ENCODE peak calls at places on chromosomes 5 and 9, in seven cellular contexts. One of them, this sample, is unnamed.

GRCh38 chr5:88734191-88734640 is 148.8 kb downstream of the MEF2C start:
- DNase-seq in CD8-positive, alpha-beta T cell: no peak
- DNase-seq in cardiac fibroblast: peak
- DNase-seq in foreskin fibroblast: no peak
- DNase-seq in PC-9: no peak
- DNase-seq in aorta: peak
- DNase-seq in PC-3: no peak
- DNase-seq in this sample: peak

GRCh38 chr5:58458851-58459275 is 1.0 kb downstream of the PLK2 start:
- DNase-seq in CD8-positive, alpha-beta T cell: no peak
- DNase-seq in cardiac fibroblast: peak
- DNase-seq in foreskin fibroblast: no peak
- DNase-seq in PC-9: peak
- DNase-seq in aorta: no peak
- DNase-seq in PC-3: peak
- DNase-seq in this sample: no peak

GRCh38 chr5:1249366-1250280 is 24.4 kb downstream of the SLC6A18 start:
- DNase-seq in CD8-positive, alpha-beta T cell: no peak
- DNase-seq in cardiac fibroblast: no peak
- DNase-seq in foreskin fibroblast: no peak
- DNase-seq in PC-9: no peak
- DNase-seq in aorta: no peak
- DNase-seq in PC-3: peak
- DNase-seq in this sample: no peak

GRCh38 chr5:79495311-79495710 is 18.6 kb downstream of the HOMER1 start:
- DNase-seq in CD8-positive, alpha-beta T cell: no peak
- DNase-seq in cardiac fibroblast: no peak
- DNase-seq in foreskin fibroblast: no peak
- DNase-seq in PC-9: peak
- DNase-seq in aorta: no peak
- DNase-seq in PC-3: peak
- DNase-seq in this sample: no peak

GRCh38 chr9:14104501-14104900 is 209.4 kb downstream of the NFIB start:
- DNase-seq in CD8-positive, alpha-beta T cell: no peak
- DNase-seq in cardiac fibroblast: no peak
- DNase-seq in foreskin fibroblast: no peak
- DNase-seq in PC-9: no peak
- DNase-seq in aorta: no peak
- DNase-seq in PC-3: no peak
- DNase-seq in this sample: no peak

GRCh38 chr9:91711755-91712591 is 238.1 kb downstream of the ROR2 start:
- DNase-seq in CD8-positive, alpha-beta T cell: peak
- DNase-seq in cardiac fibroblast: no peak
- DNase-seq in foreskin fibroblast: no peak
- DNase-seq in PC-9: no peak
- DNase-seq in aorta: peak
- DNase-seq in PC-3: peak
- DNase-seq in this sample: peak

GRCh38 chr9:134214395-134214765 is 50.0 kb upstream of the RNU6ATAC start:
- DNase-seq in CD8-positive, alpha-beta T cell: no peak
- DNase-seq in cardiac fibroblast: no peak
- DNase-seq in foreskin fibroblast: no peak
- DNase-seq in PC-9: no peak
- DNase-seq in aorta: peak
- DNase-seq in PC-3: no peak
- DNase-seq in this sample: no peak

GRCh38 chr5:126971455-126972019 is 58.8 kb downstream of the MARCHF3 start:
- DNase-seq in CD8-positive, alpha-beta T cell: no peak
- DNase-seq in cardiac fibroblast: no peak
- DNase-seq in foreskin fibroblast: no peak
- DNase-seq in PC-9: no peak
- DNase-seq in aorta: no peak
- DNase-seq in PC-3: no peak
- DNase-seq in this sample: no peak

GRCh38 chr9:127557466-127557869 is 54.6 kb upstream of the STXBP1 start:
- DNase-seq in CD8-positive, alpha-beta T cell: no peak
- DNase-seq in cardiac fibroblast: no peak
- DNase-seq in foreskin fibroblast: peak
- DNase-seq in PC-9: peak
- DNase-seq in aorta: peak
- DNase-seq in PC-3: peak
- DNase-seq in this sample: peak

GRCh38 chr5:50623666-50624065 is 42.8 kb upstream of the PARP8 start:
- DNase-seq in CD8-positive, alpha-beta T cell: no peak
- DNase-seq in cardiac fibroblast: no peak
- DNase-seq in foreskin fibroblast: no peak
- DNase-seq in PC-9: peak
- DNase-seq in aorta: no peak
- DNase-seq in PC-3: no peak
- DNase-seq in this sample: no peak

GRCh38 chr9:131289301-131290038 is at the start of gene PLPP7:
- DNase-seq in CD8-positive, alpha-beta T cell: no peak
- DNase-seq in cardiac fibroblast: peak
- DNase-seq in foreskin fibroblast: peak
- DNase-seq in PC-9: no peak
- DNase-seq in aorta: peak
- DNase-seq in PC-3: no peak
- DNase-seq in this sample: no peak

GRCh38 chr5:176658007-176658599 is 10.8 kb downstream of the TSPAN17 start:
- DNase-seq in CD8-positive, alpha-beta T cell: peak
- DNase-seq in cardiac fibroblast: peak
- DNase-seq in foreskin fibroblast: peak
- DNase-seq in PC-9: no peak
- DNase-seq in aorta: peak
- DNase-seq in PC-3: peak
- DNase-seq in this sample: peak

GRCh38 chr5:157710887-157711286 is 20.3 kb upstream of the THG1L start:
- DNase-seq in CD8-positive, alpha-beta T cell: no peak
- DNase-seq in cardiac fibroblast: peak
- DNase-seq in foreskin fibroblast: peak
- DNase-seq in PC-9: peak
- DNase-seq in aorta: no peak
- DNase-seq in PC-3: peak
- DNase-seq in this sample: no peak

GRCh38 chr5:3364941-3365340 is 230.7 kb upstream of the IRX1 start:
- DNase-seq in CD8-positive, alpha-beta T cell: no peak
- DNase-seq in cardiac fibroblast: no peak
- DNase-seq in foreskin fibroblast: no peak
- DNase-seq in PC-9: no peak
- DNase-seq in aorta: no peak
- DNase-seq in PC-3: no peak
- DNase-seq in this sample: no peak

GRCh38 chr5:6550628-6551027 is 82.2 kb downstream of the NSUN2 start:
- DNase-seq in CD8-positive, alpha-beta T cell: no peak
- DNase-seq in cardiac fibroblast: no peak
- DNase-seq in foreskin fibroblast: no peak
- DNase-seq in PC-9: no peak
- DNase-seq in aorta: no peak
- DNase-seq in PC-3: no peak
- DNase-seq in this sample: no peak

GRCh38 chr5:80156156-80156555 is 99.7 kb downstream of the SERINC5 start:
- DNase-seq in CD8-positive, alpha-beta T cell: no peak
- DNase-seq in cardiac fibroblast: peak
- DNase-seq in foreskin fibroblast: no peak
- DNase-seq in PC-9: no peak
- DNase-seq in aorta: no peak
- DNase-seq in PC-3: no peak
- DNase-seq in this sample: no peak

GRCh38 chr9:108844391-108844790 is 11.4 kb downstream of the ACTL7B start:
- DNase-seq in CD8-positive, alpha-beta T cell: no peak
- DNase-seq in cardiac fibroblast: peak
- DNase-seq in foreskin fibroblast: no peak
- DNase-seq in PC-9: no peak
- DNase-seq in aorta: no peak
- DNase-seq in PC-3: no peak
- DNase-seq in this sample: no peak

GRCh38 chr5:6468104-6468503 is 19.4 kb downstream of the UBE2QL1 start:
- DNase-seq in CD8-positive, alpha-beta T cell: no peak
- DNase-seq in cardiac fibroblast: no peak
- DNase-seq in foreskin fibroblast: no peak
- DNase-seq in PC-9: no peak
- DNase-seq in aorta: no peak
- DNase-seq in PC-3: no peak
- DNase-seq in this sample: no peak

GRCh38 chr5:12182988-12183387 is 278.7 kb upstream of the CTNND2 start:
- DNase-seq in CD8-positive, alpha-beta T cell: no peak
- DNase-seq in cardiac fibroblast: no peak
- DNase-seq in foreskin fibroblast: no peak
- DNase-seq in PC-9: no peak
- DNase-seq in aorta: no peak
- DNase-seq in PC-3: no peak
- DNase-seq in this sample: no peak

GRCh38 chr9:6417186-6417585 is 4.2 kb downstream of the UHRF2 start:
- DNase-seq in CD8-positive, alpha-beta T cell: no peak
- DNase-seq in cardiac fibroblast: peak
- DNase-seq in foreskin fibroblast: no peak
- DNase-seq in PC-9: no peak
- DNase-seq in aorta: no peak
- DNase-seq in PC-3: no peak
- DNase-seq in this sample: no peak

GRCh38 chr9:20996809-20997208 is 34.6 kb downstream of the HACD4 start:
- DNase-seq in CD8-positive, alpha-beta T cell: no peak
- DNase-seq in cardiac fibroblast: no peak
- DNase-seq in foreskin fibroblast: no peak
- DNase-seq in PC-9: no peak
- DNase-seq in aorta: no peak
- DNase-seq in PC-3: no peak
- DNase-seq in this sample: no peak
- H3K4me3 ChIP-seq in CD8-positive, alpha-beta T cell: no peak
- H3K4me3 ChIP-seq in cardiac fibroblast: no peak
- H3K4me3 ChIP-seq in foreskin fibroblast: no peak
- H3K4me3 ChIP-seq in PC-9: no peak
- H3K4me3 ChIP-seq in aorta: no peak
- H3K4me3 ChIP-seq in PC-3: no peak
- H3K4me3 ChIP-seq in this sample: no peak

GRCh38 chr9:125121156-125121555 is 22.2 kb downstream of the SCAI start:
- DNase-seq in CD8-positive, alpha-beta T cell: no peak
- DNase-seq in cardiac fibroblast: peak
- DNase-seq in foreskin fibroblast: no peak
- DNase-seq in PC-9: no peak
- DNase-seq in aorta: no peak
- DNase-seq in PC-3: peak
- DNase-seq in this sample: peak
- H3K4me3 ChIP-seq in CD8-positive, alpha-beta T cell: no peak
- H3K4me3 ChIP-seq in cardiac fibroblast: no peak
- H3K4me3 ChIP-seq in foreskin fibroblast: no peak
- H3K4me3 ChIP-seq in PC-9: no peak
- H3K4me3 ChIP-seq in aorta: no peak
- H3K4me3 ChIP-seq in PC-3: no peak
- H3K4me3 ChIP-seq in this sample: peak

GRCh38 chr9:137406876-137407589 is 15.9 kb downstream of the EXD3 start:
- DNase-seq in CD8-positive, alpha-beta T cell: peak
- DNase-seq in cardiac fibroblast: peak
- DNase-seq in foreskin fibroblast: peak
- DNase-seq in PC-9: no peak
- DNase-seq in aorta: peak
- DNase-seq in PC-3: peak
- DNase-seq in this sample: no peak

GRCh38 chr9:137404971-137405584 is 17.9 kb downstream of the EXD3 start:
- DNase-seq in CD8-positive, alpha-beta T cell: no peak
- DNase-seq in cardiac fibroblast: no peak
- DNase-seq in foreskin fibroblast: no peak
- DNase-seq in PC-9: no peak
- DNase-seq in aorta: no peak
- DNase-seq in PC-3: no peak
- DNase-seq in this sample: no peak

GRCh38 chr9:137407590-137408300 is 15.2 kb downstream of the EXD3 start:
- DNase-seq in CD8-positive, alpha-beta T cell: no peak
- DNase-seq in cardiac fibroblast: peak
- DNase-seq in foreskin fibroblast: no peak
- DNase-seq in PC-9: no peak
- DNase-seq in aorta: no peak
- DNase-seq in PC-3: no peak
- DNase-seq in this sample: no peak

GRCh38 chr9:137405677-137406081 is 17.3 kb downstream of the EXD3 start:
- DNase-seq in CD8-positive, alpha-beta T cell: no peak
- DNase-seq in cardiac fibroblast: no peak
- DNase-seq in foreskin fibroblast: no peak
- DNase-seq in PC-9: no peak
- DNase-seq in aorta: no peak
- DNase-seq in PC-3: peak
- DNase-seq in this sample: no peak

DNA sequence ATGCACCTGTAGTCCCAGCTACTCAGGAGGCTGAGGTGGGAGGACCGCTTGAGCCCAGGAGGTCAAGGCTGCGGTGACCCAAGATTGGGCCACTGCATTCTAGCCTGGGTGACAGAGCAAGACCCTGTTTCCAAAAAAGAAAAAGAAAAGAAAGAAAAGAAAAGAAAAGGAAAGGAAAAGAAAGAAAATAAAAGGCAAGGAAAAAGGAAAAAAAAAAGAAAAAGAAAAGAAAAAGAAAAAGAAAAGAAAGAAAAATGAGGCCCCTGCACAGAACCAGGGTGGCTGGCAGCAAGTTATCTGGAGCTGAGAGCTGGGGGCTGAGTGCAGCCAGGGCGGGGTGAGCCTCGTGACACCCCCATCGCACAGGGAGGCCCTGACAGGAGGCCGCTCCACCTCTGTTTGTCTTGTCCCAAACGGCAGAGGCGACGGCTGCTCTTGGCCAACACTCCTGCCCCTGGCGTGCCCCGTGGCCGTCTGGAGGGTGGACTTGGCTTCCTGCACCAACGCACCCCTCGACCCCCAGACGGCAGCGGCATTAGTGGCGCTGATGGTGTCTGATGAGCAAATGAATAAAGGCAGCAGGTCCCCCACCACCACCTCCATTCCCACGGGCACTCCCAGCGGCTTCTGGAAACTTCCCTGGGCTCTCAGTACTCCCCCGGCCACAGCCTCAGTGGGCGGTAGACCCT is 16.7 kb downstream of the EXD3 start:
- DNase-seq in CD8-positive, alpha-beta T cell: no peak
- DNase-seq in cardiac fibroblast: no peak
- DNase-seq in foreskin fibroblast: no peak
- DNase-seq in PC-9: no peak
- DNase-seq in aorta: no peak
- DNase-seq in PC-3: no peak
- DNase-seq in this sample: no peak
- H3K4me3 ChIP-seq in CD8-positive, alpha-beta T cell: no peak
- H3K4me3 ChIP-seq in cardiac fibroblast: no peak
- H3K4me3 ChIP-seq in foreskin fibroblast: no peak
- H3K4me3 ChIP-seq in PC-9: no peak
- H3K4me3 ChIP-seq in aorta: no peak
- H3K4me3 ChIP-seq in PC-3: peak
- H3K4me3 ChIP-seq in this sample: no peak

DNA sequence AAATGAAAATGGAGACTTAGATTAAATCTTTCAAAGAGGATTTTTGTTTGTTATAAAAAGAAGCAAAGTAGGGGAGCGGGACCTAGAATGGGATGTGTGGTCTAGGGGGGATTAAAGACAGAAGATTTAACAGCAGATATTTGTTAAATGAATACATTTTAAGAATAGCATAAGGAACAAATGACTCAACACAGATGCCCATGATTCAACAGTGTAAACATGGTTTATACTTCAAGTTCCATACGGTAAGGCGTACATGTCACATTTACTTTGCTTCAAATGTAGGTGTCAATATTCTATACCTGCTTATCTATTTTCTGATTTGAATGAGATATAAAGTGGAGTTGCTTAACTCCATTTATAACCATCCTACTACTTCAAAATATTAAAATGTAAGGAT is 1.5 kb downstream of the TICAM2 start:
- DNase-seq in CD8-positive, alpha-beta T cell: no peak
- DNase-seq in cardiac fibroblast: peak
- DNase-seq in foreskin fibroblast: no peak
- DNase-seq in PC-9: no peak
- DNase-seq in aorta: no peak
- DNase-seq in PC-3: peak
- DNase-seq in this sample: no peak
- H3K4me3 ChIP-seq in CD8-positive, alpha-beta T cell: no peak
- H3K4me3 ChIP-seq in cardiac fibroblast: no peak
- H3K4me3 ChIP-seq in foreskin fibroblast: peak
- H3K4me3 ChIP-seq in PC-9: no peak
- H3K4me3 ChIP-seq in aorta: peak
- H3K4me3 ChIP-seq in PC-3: peak
- H3K4me3 ChIP-seq in this sample: no peak

This sample was measured in Jurkat, Clone E6-1.